ENCODE peak calls at places on chromosomes 16 and 17, in nine cellular contexts. J, P, A, O, G, Z, K, Q and U are unnamed samples.

GRCh38 chr16:84423416-84423837 is 55.1 kb downstream of the ATP2C2 start:
- DNase-seq in K (no peak), A (peak), Q (no peak), O (peak), J (peak), P (no peak), Z (no peak), G (no peak), U (no peak)

GRCh38 chr17:49438439-49438861 is 23.8 kb upstream of the PHB1 start:
- DNase-seq in G (no peak), Z (no peak), O (no peak), A (no peak), J (no peak), K (no peak), P (no peak), Q (no peak), U (no peak)

GRCh38 chr16:4883501-4883900 is 36.2 kb downstream of the UBN1 start:
- DNase-seq in P (no peak), G (no peak), Z (no peak), J (no peak), Q (no peak), K (no peak), A (no peak), O (no peak), U (no peak)

GRCh38 chr17:46117850-46118696 is 75.2 kb downstream of the KANSL1 start:
- DNase-seq in P (no peak), O (no peak), Q (no peak), Z (no peak), K (no peak), J (no peak), A (no peak), G (no peak), U (no peak)

GRCh38 chr16:46650224-46650623 is 29.0 kb upstream of the SHCBP1 start:
- DNase-seq in P (no peak), A (no peak), K (no peak), O (no peak), J (peak), Z (no peak), G (no peak), Q (peak), U (no peak)

GRCh38 chr17:9905902-9906301 is 831 bp upstream of the RCVRN start:
- DNase-seq in A (peak), Z (peak), P (no peak), Q (no peak), O (peak), G (peak), K (no peak), J (no peak), U (peak)

GRCh38 chr16:52318259-52319008 is 228.5 kb downstream of the TOX3 start:
- DNase-seq in O (no peak), Q (no peak), P (no peak), J (no peak), G (no peak), Z (no peak), A (no peak), K (no peak), U (no peak)

GRCh38 chr17:30234954-30235353 is 543 bp downstream of the SLC6A4 start:
- DNase-seq in K (no peak), A (no peak), Z (no peak), G (no peak), Q (no peak), J (no peak), O (peak), P (no peak), U (peak)

GRCh38 chr17:73722163-73722562 is 77.9 kb upstream of the SDK2 start:
- DNase-seq in Z (no peak), A (no peak), P (no peak), G (no peak), J (no peak), O (no peak), K (no peak), Q (no peak), U (peak)

GRCh38 chr17:4945944-4946280 is 2.4 kb downstream of the PFN1 start:
- DNase-seq in Z (no peak), K (no peak), P (no peak), Q (no peak), A (no peak), J (no peak), O (no peak), G (no peak), U (no peak)

GRCh38 chr16:48498761-48499600 is 111.0 kb downstream of the N4BP1 start:
- DNase-seq in K (no peak), O (no peak), P (peak), A (peak), G (no peak), Z (no peak), Q (peak), J (peak), U (no peak)

GRCh38 chr16:81638286-81638945 is 140.7 kb upstream of the PLCG2 start:
- DNase-seq in P (no peak), Q (no peak), O (no peak), J (no peak), A (no peak), G (no peak), Z (no peak), K (no peak), U (no peak)

GRCh38 chr17:1767358-1767757 is 5.5 kb downstream of the SERPINF1 start:
- DNase-seq in Q (no peak), A (no peak), J (no peak), Z (no peak), P (no peak), G (no peak), K (no peak), O (no peak), U (no peak)
- TF ChIP-seq CTCF in Q (no peak), A (peak), J (no peak), Z (no peak), P (no peak), G (no peak), K (no peak), O (no peak), U (no peak)

GRCh38 chr17:67974598-67975066 is 21.6 kb downstream of the C17orf58 start:
- DNase-seq in K (no peak), P (no peak), Q (no peak), A (no peak), G (peak), J (no peak), O (no peak), Z (no peak), U (no peak)

GRCh38 chr17:67974186-67974585 is 22.1 kb downstream of the C17orf58 start:
- DNase-seq in Z (no peak), J (no peak), O (no peak), G (peak), A (no peak), P (no peak), K (no peak), Q (no peak), U (no peak)

GRCh38 chr17:67970783-67971182 is 25.5 kb downstream of the C17orf58 start:
- DNase-seq in A (no peak), G (no peak), P (no peak), J (no peak), Z (no peak), Q (no peak), K (no peak), O (no peak), U (no peak)
- TF ChIP-seq CTCF in A (no peak), G (no peak), P (no peak), J (no peak), Z (no peak), Q (no peak), K (no peak), O (no peak), U (no peak)

DNA sequence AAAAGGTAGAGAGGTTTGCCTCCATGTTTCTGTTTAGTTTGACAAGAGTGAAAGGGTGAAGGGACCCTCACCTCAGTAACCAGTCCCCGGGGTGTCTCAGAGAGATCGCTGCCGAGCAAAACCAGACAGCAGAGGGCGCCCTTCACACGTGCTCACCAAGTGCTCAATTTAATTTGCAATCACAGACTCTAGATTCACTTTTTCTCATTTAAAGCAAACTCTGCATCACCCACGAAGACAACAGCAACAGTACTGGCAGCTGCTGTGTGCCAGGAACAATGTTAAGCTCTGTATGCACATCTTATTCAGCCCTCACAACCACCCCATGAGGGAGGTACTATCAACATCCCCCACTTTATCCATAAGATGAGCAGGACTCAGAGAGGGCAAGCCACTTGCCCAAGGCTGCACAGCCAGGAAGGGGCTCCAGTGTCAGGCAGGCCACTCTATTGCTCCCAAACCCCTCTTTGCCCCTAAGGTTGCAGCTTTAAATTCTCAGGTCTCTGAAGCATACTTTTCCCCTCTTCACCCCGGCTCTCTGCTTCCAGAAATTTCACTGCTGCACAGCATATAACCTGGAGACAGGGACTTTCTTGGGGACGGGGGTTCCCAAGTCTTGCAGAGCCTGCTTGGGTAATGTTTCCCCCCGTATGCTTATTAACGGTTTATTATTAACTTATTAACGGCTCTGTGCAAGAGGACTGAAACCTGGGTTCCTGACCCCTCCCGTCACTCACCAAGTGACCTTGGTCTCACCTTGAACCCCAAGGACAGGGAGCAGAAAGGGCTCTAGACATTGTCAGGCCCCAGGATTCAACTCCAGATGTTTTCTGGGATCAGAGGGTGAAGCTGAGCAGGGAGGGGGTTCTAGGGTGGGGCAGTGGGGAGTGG is 70.9 kb downstream of the CNGB1 start:
- DNase-seq in Q (peak), P (peak), K (peak), A (peak), O (peak), G (peak), J (peak), Z (peak), U (peak)
- TF ChIP-seq CTCF in Q (peak), P (peak), K (peak), A (peak), O (peak), G (peak), J (peak), Z (peak), U (peak)

GRCh38 chr17:8186787-8187516 is 3.0 kb downstream of the BORCS6 start:
- DNase-seq in G (peak), P (peak), O (peak), Q (peak), Z (peak), K (peak), A (peak), J (peak), U (peak)
- TF ChIP-seq CTCF in G (no peak), P (no peak), O (no peak), Q (peak), Z (no peak), K (peak), A (peak), J (no peak), U (no peak)

GRCh38 chr16:3020247-3020603 is at the start of gene TNFRSF12A:
- DNase-seq in J (peak), K (peak), A (peak), Z (peak), P (peak), G (peak), O (peak), Q (peak), U (peak)

GRCh38 chr16:3022208-3022696 is 1.5 kb downstream of the HCFC1R1 start:
- DNase-seq in O (peak), G (peak), J (peak), P (peak), K (peak), Q (peak), Z (peak), A (peak), U (peak)

GRCh38 chr16:3022697-3023414 is 886 bp downstream of the HCFC1R1 start:
- DNase-seq in O (no peak), K (peak), P (no peak), J (no peak), Z (no peak), G (no peak), A (peak), Q (peak), U (peak)

GRCh38 chr16:3020604-3021448 is 658 bp downstream of the TNFRSF12A start:
- DNase-seq in A (peak), O (no peak), P (peak), Z (peak), J (peak), Q (peak), G (peak), K (peak), U (peak)

GRCh38 chr16:3021449-3022207 is 1.5 kb downstream of the TNFRSF12A start:
- DNase-seq in Z (peak), Q (peak), P (peak), A (peak), G (peak), K (peak), O (peak), J (peak), U (peak)
- TF ChIP-seq CTCF in Z (no peak), Q (no peak), P (peak), A (peak), G (no peak), K (peak), O (peak), J (peak), U (peak)

GRCh38 chr16:71520550-71520949 is 5.7 kb upstream of the CHST4 start:
- DNase-seq in Z (no peak), A (no peak), J (no peak), G (no peak), P (no peak), O (no peak), K (no peak), Q (no peak), U (no peak)
- TF ChIP-seq CTCF in Z (no peak), A (no peak), J (no peak), G (no peak), P (no peak), O (no peak), K (no peak), Q (no peak), U (no peak)

GRCh38 chr17:2027528-2028233 is 2.3 kb upstream of the DPH1 start:
- DNase-seq in Z (no peak), J (no peak), K (no peak), A (no peak), O (no peak), Q (no peak), G (no peak), P (no peak), U (no peak)

GRCh38 chr17:2024572-2025219 is 438 bp downstream of the RTN4RL1 start:
- DNase-seq in Z (no peak), Q (no peak), A (peak), G (peak), K (no peak), J (no peak), P (no peak), O (no peak), U (no peak)

GRCh38 chr17:2025220-2025621 is at the start of gene RTN4RL1:
- DNase-seq in J (no peak), Q (peak), O (peak), A (peak), Z (peak), G (peak), K (peak), P (peak), U (peak)

GRCh38 chr17:2023692-2024571 is 1.2 kb downstream of the RTN4RL1 start:
- DNase-seq in O (no peak), P (peak), G (peak), J (no peak), A (peak), Z (peak), Q (peak), K (no peak), U (peak)

DNA sequence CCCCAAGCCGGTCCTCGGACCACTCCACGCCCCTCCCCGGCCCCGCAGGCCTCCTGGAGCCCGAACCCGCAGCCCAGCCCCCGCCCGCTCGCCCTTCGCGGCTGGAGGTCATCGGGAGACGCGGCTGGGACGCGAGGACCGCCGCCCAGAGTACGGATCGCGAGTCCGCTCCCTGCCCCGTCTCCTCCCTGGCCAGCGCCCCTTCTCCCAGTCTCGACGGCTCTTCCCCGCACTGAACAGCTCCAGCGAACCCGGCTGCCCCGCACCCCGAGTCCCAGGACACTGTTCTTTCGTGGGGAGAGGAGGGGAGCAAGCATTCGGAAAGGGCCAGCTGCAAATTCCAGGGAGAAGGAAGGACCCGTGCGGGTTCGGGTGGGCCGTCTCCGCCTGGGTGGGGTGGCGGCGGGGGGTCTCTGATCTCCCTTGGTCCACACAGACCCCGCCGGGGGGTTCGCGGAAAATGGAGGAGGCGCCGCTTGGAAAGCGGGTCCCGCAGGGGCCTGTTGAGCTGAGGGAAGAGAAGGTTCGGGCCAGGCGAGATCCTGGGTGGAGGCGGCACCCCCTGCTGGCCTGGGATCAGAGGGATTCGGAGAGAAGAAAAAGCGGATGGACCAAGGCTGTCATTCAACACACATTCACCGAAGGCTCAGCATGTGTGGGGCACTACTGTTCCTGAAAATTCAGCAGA is 632 bp upstream of the RTN4RL1 start:
- DNase-seq in O (peak), J (no peak), P (peak), Z (peak), K (peak), G (peak), A (peak), Q (peak), U (peak)
- TF ChIP-seq CTCF in O (no peak), J (peak), P (peak), Z (no peak), K (peak), G (no peak), A (peak), Q (peak), U (peak)